ENCODE peak calls at places on chromosome 12, in ten cellular contexts. One of them, this sample, is unnamed. For H3K4me1 and H3K36me3, the result is how much of the 10 kb centered on the place peaks cover.

GRCh38 chr12:112473056-112473455 is 54.3 kb downstream of the PTPN11 start:
- DNase-seq in K562: peak
- DNase-seq in neuronal stem cell: no peak
- DNase-seq in IMR-90: no peak
- DNase-seq in PC-3: peak
- DNase-seq in GM23248: peak
- DNase-seq in mammary epithelial cell: no peak
- DNase-seq in Karpas-422: peak
- DNase-seq in hepatocyte: no peak
- DNase-seq in SK-N-SH: peak
- DNase-seq in this sample: peak

GRCh38 chr12:89325495-89325894 is 26.8 kb downstream of the DUSP6 start:
- DNase-seq in K562: no peak
- DNase-seq in neuronal stem cell: no peak
- DNase-seq in IMR-90: no peak
- DNase-seq in PC-3: no peak
- DNase-seq in GM23248: no peak
- DNase-seq in mammary epithelial cell: no peak
- DNase-seq in Karpas-422: no peak
- DNase-seq in hepatocyte: no peak
- DNase-seq in SK-N-SH: no peak
- DNase-seq in this sample: peak

GRCh38 chr12:20492251-20492728 is 124.0 kb downstream of the PDE3A start:
- DNase-seq in K562: no peak
- DNase-seq in neuronal stem cell: no peak
- DNase-seq in IMR-90: peak
- DNase-seq in PC-3: peak
- DNase-seq in GM23248: peak
- DNase-seq in mammary epithelial cell: peak
- DNase-seq in Karpas-422: no peak
- DNase-seq in hepatocyte: no peak
- DNase-seq in SK-N-SH: no peak
- DNase-seq in this sample: no peak

GRCh38 chr12:104748790-104749189 is 209.3 kb downstream of the SLC41A2 start:
- DNase-seq in K562: no peak
- DNase-seq in neuronal stem cell: no peak
- DNase-seq in IMR-90: peak
- DNase-seq in PC-3: no peak
- DNase-seq in GM23248: peak
- DNase-seq in mammary epithelial cell: no peak
- DNase-seq in Karpas-422: no peak
- DNase-seq in hepatocyte: no peak
- DNase-seq in SK-N-SH: no peak
- DNase-seq in this sample: no peak

GRCh38 chr12:113403435-113404415 is at the start of gene SDS:
- DNase-seq in K562: peak
- DNase-seq in neuronal stem cell: no peak
- DNase-seq in IMR-90: peak
- DNase-seq in PC-3: peak
- DNase-seq in GM23248: no peak
- DNase-seq in mammary epithelial cell: no peak
- DNase-seq in Karpas-422: no peak
- DNase-seq in hepatocyte: peak
- DNase-seq in SK-N-SH: peak
- DNase-seq in this sample: no peak

GRCh38 chr12:26109343-26109841 is 15.4 kb downstream of the BHLHE41 start:
- DNase-seq in K562: no peak
- DNase-seq in neuronal stem cell: no peak
- DNase-seq in IMR-90: peak
- DNase-seq in PC-3: no peak
- DNase-seq in GM23248: no peak
- DNase-seq in mammary epithelial cell: no peak
- DNase-seq in Karpas-422: no peak
- DNase-seq in hepatocyte: peak
- DNase-seq in SK-N-SH: no peak
- DNase-seq in this sample: no peak

GRCh38 chr12:80702889-80703605 is 4.4 kb upstream of the MYF6 start:
- DNase-seq in K562: no peak
- DNase-seq in neuronal stem cell: no peak
- DNase-seq in IMR-90: peak
- DNase-seq in PC-3: peak
- DNase-seq in GM23248: peak
- DNase-seq in mammary epithelial cell: peak
- DNase-seq in Karpas-422: no peak
- DNase-seq in hepatocyte: peak
- DNase-seq in SK-N-SH: no peak
- DNase-seq in this sample: no peak

GRCh38 chr12:53956251-53956887 is 1.7 kb downstream of the HOXC12 start:
- DNase-seq in K562: no peak
- DNase-seq in neuronal stem cell: no peak
- DNase-seq in IMR-90: no peak
- DNase-seq in PC-3: no peak
- DNase-seq in GM23248: no peak
- DNase-seq in mammary epithelial cell: no peak
- DNase-seq in Karpas-422: no peak
- DNase-seq in hepatocyte: no peak
- DNase-seq in SK-N-SH: no peak
- DNase-seq in this sample: no peak

GRCh38 chr12:108046633-108047032 is 82.5 kb upstream of the WSCD2 start:
- DNase-seq in K562: no peak
- DNase-seq in neuronal stem cell: no peak
- DNase-seq in IMR-90: no peak
- DNase-seq in PC-3: no peak
- DNase-seq in GM23248: peak
- DNase-seq in mammary epithelial cell: no peak
- DNase-seq in Karpas-422: no peak
- DNase-seq in hepatocyte: no peak
- DNase-seq in SK-N-SH: no peak
- DNase-seq in this sample: no peak

GRCh38 chr12:55847033-55847432 is 4.3 kb upstream of the MMP19 start:
- DNase-seq in K562: no peak
- DNase-seq in neuronal stem cell: no peak
- DNase-seq in IMR-90: peak
- DNase-seq in PC-3: no peak
- DNase-seq in GM23248: peak
- DNase-seq in mammary epithelial cell: peak
- DNase-seq in Karpas-422: no peak
- DNase-seq in hepatocyte: no peak
- DNase-seq in SK-N-SH: no peak
- DNase-seq in this sample: no peak

GRCh38 chr12:38159591-38160317 is 156.8 kb upstream of the ALG10B start:
- DNase-seq in K562: no peak
- DNase-seq in neuronal stem cell: no peak
- DNase-seq in IMR-90: no peak
- DNase-seq in PC-3: no peak
- DNase-seq in GM23248: no peak
- DNase-seq in mammary epithelial cell: no peak
- DNase-seq in Karpas-422: no peak
- DNase-seq in hepatocyte: no peak
- DNase-seq in SK-N-SH: no peak
- DNase-seq in this sample: no peak

GRCh38 chr12:85866929-85867776 is 6.9 kb upstream of the NTS start:
- DNase-seq in K562: peak
- DNase-seq in neuronal stem cell: peak
- DNase-seq in IMR-90: peak
- DNase-seq in PC-3: peak
- DNase-seq in GM23248: peak
- DNase-seq in mammary epithelial cell: peak
- DNase-seq in Karpas-422: peak
- DNase-seq in hepatocyte: peak
- DNase-seq in SK-N-SH: peak
- DNase-seq in this sample: peak

GRCh38 chr12:19227190-19227879 is 97.8 kb downstream of the PLEKHA5 start:
- DNase-seq in K562: no peak
- DNase-seq in neuronal stem cell: peak
- DNase-seq in IMR-90: no peak
- DNase-seq in PC-3: no peak
- DNase-seq in GM23248: no peak
- DNase-seq in mammary epithelial cell: no peak
- DNase-seq in Karpas-422: no peak
- DNase-seq in hepatocyte: no peak
- DNase-seq in SK-N-SH: no peak
- DNase-seq in this sample: peak

GRCh38 chr12:72146495-72146894 is 125.7 kb upstream of the TRHDE start:
- DNase-seq in K562: no peak
- DNase-seq in neuronal stem cell: no peak
- DNase-seq in IMR-90: no peak
- DNase-seq in PC-3: no peak
- DNase-seq in GM23248: no peak
- DNase-seq in mammary epithelial cell: no peak
- DNase-seq in Karpas-422: no peak
- DNase-seq in hepatocyte: no peak
- DNase-seq in SK-N-SH: no peak
- DNase-seq in this sample: no peak

GRCh38 chr12:46382974-46383653 is 10.5 kb upstream of the SLC38A2 start:
- DNase-seq in K562: peak
- DNase-seq in neuronal stem cell: peak
- DNase-seq in IMR-90: peak
- DNase-seq in PC-3: peak
- DNase-seq in GM23248: peak
- DNase-seq in mammary epithelial cell: peak
- DNase-seq in Karpas-422: peak
- DNase-seq in hepatocyte: peak
- DNase-seq in SK-N-SH: peak
- DNase-seq in this sample: peak
- H3K4me1 ChIP-seq in K562: under half
- H3K4me1 ChIP-seq in neuronal stem cell: under half
- H3K4me1 ChIP-seq in IMR-90: under half
- H3K4me1 ChIP-seq in PC-3: under half
- H3K4me1 ChIP-seq in GM23248: half or more
- H3K4me1 ChIP-seq in mammary epithelial cell: half or more
- H3K4me1 ChIP-seq in Karpas-422: under half
- H3K4me1 ChIP-seq in hepatocyte: under half
- H3K4me1 ChIP-seq in SK-N-SH: under half
- H3K4me1 ChIP-seq in this sample: under half

DNA sequence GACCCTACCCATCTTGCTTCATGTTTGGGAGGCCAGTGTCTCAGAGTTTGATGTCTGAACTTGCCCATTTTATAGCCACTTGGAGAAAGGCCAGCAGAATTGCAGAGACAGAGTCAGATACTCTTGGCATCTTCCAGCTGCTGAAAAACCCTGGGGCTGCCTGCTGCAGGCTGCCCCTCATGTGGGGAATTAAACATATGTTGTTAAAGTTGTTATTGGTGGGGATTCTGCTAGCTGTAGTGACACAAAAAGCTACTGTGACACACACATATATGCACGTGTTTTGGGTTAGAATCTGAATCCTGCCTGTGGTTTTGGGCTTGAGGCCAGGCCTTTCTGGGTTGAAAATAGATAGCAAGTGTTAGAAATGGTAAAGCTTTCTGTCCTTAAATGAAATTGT is 1288.4 kb downstream of the AACS start:
- DNase-seq in K562: no peak
- DNase-seq in neuronal stem cell: no peak
- DNase-seq in IMR-90: no peak
- DNase-seq in PC-3: no peak
- DNase-seq in GM23248: no peak
- DNase-seq in mammary epithelial cell: peak
- DNase-seq in Karpas-422: no peak
- DNase-seq in hepatocyte: no peak
- DNase-seq in SK-N-SH: no peak
- DNase-seq in this sample: no peak
- H3K4me2 ChIP-seq in K562: no peak
- H3K4me2 ChIP-seq in neuronal stem cell: no peak
- H3K4me2 ChIP-seq in IMR-90: no peak
- H3K4me2 ChIP-seq in PC-3: no peak
- H3K4me2 ChIP-seq in GM23248: no peak
- H3K4me2 ChIP-seq in mammary epithelial cell: no peak
- H3K4me2 ChIP-seq in Karpas-422: no peak
- H3K4me2 ChIP-seq in hepatocyte: no peak
- H3K4me2 ChIP-seq in SK-N-SH: no peak
- H3K4me2 ChIP-seq in this sample: no peak

DNA sequence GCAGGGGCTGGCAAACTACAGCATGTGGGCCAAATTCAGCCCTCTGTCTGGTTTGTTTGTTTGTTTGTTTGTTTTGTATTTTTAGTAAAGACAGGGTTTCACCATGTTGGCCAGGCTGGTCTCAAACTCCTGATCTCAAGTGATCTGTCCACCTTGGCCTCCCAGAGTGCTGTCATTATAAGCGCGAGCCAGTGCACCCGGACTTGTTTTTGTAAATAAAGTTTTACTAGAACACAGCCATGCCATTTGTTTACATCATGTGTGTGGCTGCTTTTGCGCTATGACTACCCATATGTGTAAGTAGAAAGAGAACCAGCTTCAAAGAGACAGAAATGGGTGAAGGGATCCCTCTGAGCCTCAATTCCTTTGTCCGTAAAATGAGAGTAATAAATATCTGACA is 33.3 kb downstream of the CAMKK2 start:
- DNase-seq in K562: no peak
- DNase-seq in neuronal stem cell: no peak
- DNase-seq in IMR-90: no peak
- DNase-seq in PC-3: no peak
- DNase-seq in GM23248: no peak
- DNase-seq in mammary epithelial cell: no peak
- DNase-seq in Karpas-422: no peak
- DNase-seq in hepatocyte: no peak
- DNase-seq in SK-N-SH: no peak
- DNase-seq in this sample: no peak
- H3K36me3 ChIP-seq in K562: half or more
- H3K36me3 ChIP-seq in neuronal stem cell: under half
- H3K36me3 ChIP-seq in IMR-90: under half
- H3K36me3 ChIP-seq in PC-3: under half
- H3K36me3 ChIP-seq in GM23248: under half
- H3K36me3 ChIP-seq in mammary epithelial cell: under half
- H3K36me3 ChIP-seq in Karpas-422: under half
- H3K36me3 ChIP-seq in hepatocyte: under half
- H3K36me3 ChIP-seq in SK-N-SH: under half
- H3K36me3 ChIP-seq in this sample: under half

GRCh38 chr12:14958361-14959125 is 2.9 kb downstream of the ARHGDIB start:
- DNase-seq in K562: no peak
- DNase-seq in neuronal stem cell: no peak
- DNase-seq in IMR-90: no peak
- DNase-seq in PC-3: no peak
- DNase-seq in GM23248: no peak
- DNase-seq in mammary epithelial cell: no peak
- DNase-seq in Karpas-422: no peak
- DNase-seq in hepatocyte: no peak
- DNase-seq in SK-N-SH: no peak
- DNase-seq in this sample: no peak

GRCh38 chr12:14959463-14959862 is 1.9 kb downstream of the ARHGDIB start:
- DNase-seq in K562: no peak
- DNase-seq in neuronal stem cell: no peak
- DNase-seq in IMR-90: no peak
- DNase-seq in PC-3: no peak
- DNase-seq in GM23248: no peak
- DNase-seq in mammary epithelial cell: no peak
- DNase-seq in Karpas-422: peak
- DNase-seq in hepatocyte: no peak
- DNase-seq in SK-N-SH: no peak
- DNase-seq in this sample: no peak

GRCh38 chr12:14960548-14961465 is 594 bp downstream of the ARHGDIB start:
- DNase-seq in K562: no peak
- DNase-seq in neuronal stem cell: no peak
- DNase-seq in IMR-90: peak
- DNase-seq in PC-3: peak
- DNase-seq in GM23248: peak
- DNase-seq in mammary epithelial cell: peak
- DNase-seq in Karpas-422: peak
- DNase-seq in hepatocyte: no peak
- DNase-seq in SK-N-SH: no peak
- DNase-seq in this sample: no peak

GRCh38 chr12:14959126-14959440 is 2.3 kb downstream of the ARHGDIB start:
- DNase-seq in K562: no peak
- DNase-seq in neuronal stem cell: no peak
- DNase-seq in IMR-90: no peak
- DNase-seq in PC-3: no peak
- DNase-seq in GM23248: no peak
- DNase-seq in mammary epithelial cell: no peak
- DNase-seq in Karpas-422: no peak
- DNase-seq in hepatocyte: no peak
- DNase-seq in SK-N-SH: no peak
- DNase-seq in this sample: no peak

GRCh38 chr12:14959916-14960315 is 1.5 kb downstream of the ARHGDIB start:
- DNase-seq in K562: no peak
- DNase-seq in neuronal stem cell: no peak
- DNase-seq in IMR-90: no peak
- DNase-seq in PC-3: no peak
- DNase-seq in GM23248: no peak
- DNase-seq in mammary epithelial cell: no peak
- DNase-seq in Karpas-422: no peak
- DNase-seq in hepatocyte: no peak
- DNase-seq in SK-N-SH: no peak
- DNase-seq in this sample: no peak
- H3K4me1 ChIP-seq in K562: under half
- H3K4me1 ChIP-seq in neuronal stem cell: under half
- H3K4me1 ChIP-seq in IMR-90: under half
- H3K4me1 ChIP-seq in PC-3: under half
- H3K4me1 ChIP-seq in GM23248: under half
- H3K4me1 ChIP-seq in mammary epithelial cell: under half
- H3K4me1 ChIP-seq in Karpas-422: half or more
- H3K4me1 ChIP-seq in hepatocyte: under half
- H3K4me1 ChIP-seq in SK-N-SH: under half
- H3K4me1 ChIP-seq in this sample: under half

This sample was measured in neural progenitor cell.